ENCODE peak calls at places on chromosomes 3 and 15, in seven cellular contexts. P, C, M, V, A, D and I are unnamed samples.

GRCh38 chr15:29089731-29090616 is 179.6 kb downstream of the NSMCE3 start:
- DNase-seq in P (no peak), C (peak), M (peak), V (no peak), A (no peak), D (peak), I (no peak)

GRCh38 chr15:34213690-34214089 is 3.8 kb upstream of the KATNBL1 start:
- DNase-seq in P (no peak), C (no peak), M (no peak), V (no peak), A (no peak), D (no peak), I (no peak)

GRCh38 chr15:90617171-90617570 is 87.4 kb downstream of the CRTC3 start:
- DNase-seq in P (no peak), C (no peak), M (no peak), V (no peak), A (no peak), D (no peak), I (no peak)

GRCh38 chr3:189900578-189900977 is 220.1 kb downstream of the P3H2 start:
- DNase-seq in P (no peak), C (no peak), M (no peak), V (peak), A (no peak), D (no peak), I (peak)

GRCh38 chr15:57551717-57552677 is 39.7 kb upstream of the MYZAP start:
- DNase-seq in P (peak), C (peak), M (no peak), V (peak), A (peak), D (no peak), I (peak)

GRCh38 chr3:14143826-14144225 is 19.0 kb downstream of the TMEM43 start:
- DNase-seq in P (peak), C (peak), M (no peak), V (peak), A (peak), D (no peak), I (peak)

GRCh38 chr3:48467473-48468267 is 21.1 kb downstream of the ATRIP start:
- DNase-seq in P (no peak), C (no peak), M (no peak), V (no peak), A (no peak), D (no peak), I (no peak)

GRCh38 chr15:70376929-70377691 is 279.4 kb upstream of the TLE3 start:
- DNase-seq in P (peak), C (peak), M (no peak), V (peak), A (peak), D (no peak), I (peak)

GRCh38 chr3:8446845-8447244 is 54.8 kb upstream of the LMCD1 start:
- DNase-seq in P (peak), C (no peak), M (no peak), V (no peak), A (no peak), D (no peak), I (peak)

GRCh38 chr15:64443747-64444621 is 16.4 kb upstream of the ZNF609 start:
- DNase-seq in P (peak), C (peak), M (no peak), V (peak), A (peak), D (peak), I (peak)

GRCh38 chr3:133295199-133295901 is 104.5 kb upstream of the BFSP2 start:
- DNase-seq in P (peak), C (peak), M (no peak), V (peak), A (peak), D (peak), I (peak)

GRCh38 chr15:80924278-80924677 is 65.3 kb downstream of the MESD start:
- DNase-seq in P (no peak), C (no peak), M (no peak), V (no peak), A (no peak), D (no peak), I (no peak)

GRCh38 chr3:100438623-100438974 is 37.3 kb downstream of the LNP1 start:
- DNase-seq in P (no peak), C (no peak), M (no peak), V (no peak), A (no peak), D (no peak), I (peak)

GRCh38 chr3:146131616-146132410 is 29.2 kb downstream of the PLOD2 start:
- DNase-seq in P (peak), C (peak), M (no peak), V (peak), A (peak), D (no peak), I (peak)

GRCh38 chr15:100981086-100981485 is 61.9 kb downstream of the LRRK1 start:
- DNase-seq in P (peak), C (no peak), M (no peak), V (no peak), A (no peak), D (no peak), I (no peak)

GRCh38 chr3:176296066-176296597 is 901.1 kb downstream of the TBL1XR1 start:
- DNase-seq in P (no peak), C (no peak), M (no peak), V (no peak), A (peak), D (no peak), I (no peak)

GRCh38 chr3:149975919-149976318 is 5.2 kb upstream of the PFN2 start:
- DNase-seq in P (no peak), C (no peak), M (no peak), V (no peak), A (no peak), D (peak), I (no peak)

GRCh38 chr3:123789760-123790159 is 94.4 kb downstream of the MYLK start:
- DNase-seq in P (peak), C (no peak), M (no peak), V (no peak), A (peak), D (no peak), I (no peak)

GRCh38 chr15:57686657-57687056 is 19.9 kb upstream of the POLR2M start:
- DNase-seq in P (no peak), C (no peak), M (no peak), V (no peak), A (no peak), D (no peak), I (no peak)

GRCh38 chr15:43509002-43509922 is 8.1 kb upstream of the MAP1A start:
- DNase-seq in P (no peak), C (peak), M (no peak), V (no peak), A (no peak), D (no peak), I (no peak)

GRCh38 chr3:182294696-182295095 is 498.6 kb upstream of the ATP11B start:
- DNase-seq in P (no peak), C (no peak), M (no peak), V (no peak), A (no peak), D (no peak), I (no peak)

GRCh38 chr15:55587321-55588069 is 650 bp downstream of the PYGO1 start:
- DNase-seq in P (peak), C (peak), M (peak), V (peak), A (peak), D (peak), I (no peak)

GRCh38 chr3:27878012-27878383 is 155.9 kb upstream of the EOMES start:
- DNase-seq in P (no peak), C (no peak), M (no peak), V (no peak), A (no peak), D (no peak), I (no peak)

GRCh38 chr3:165669502-165669901 is 167.7 kb downstream of the BCHE start:
- DNase-seq in P (peak), C (no peak), M (no peak), V (no peak), A (no peak), D (no peak), I (no peak)